ENCODE peak calls at places on chromosomes 1 and 21, in six cellular contexts. One of them, this sample, is unnamed.

GRCh38 chr1:41895552-41895951 is 23.2 kb downstream of the HIVEP3 start:
- DNase-seq in GM23338: no peak
- DNase-seq in OCI-LY7: no peak
- DNase-seq in PC-3: peak; percentile 63
- DNase-seq in GM23248: no peak
- DNase-seq in neural progenitor cell: no peak
- DNase-seq in this sample: no peak

GRCh38 chr1:44515416-44515815 is 110.4 kb downstream of the RNF220 start:
- DNase-seq in OCI-LY7: no peak
- DNase-seq in GM23248: peak; percentile 66
- DNase-seq in neural progenitor cell: no peak
- DNase-seq in GM23338: no peak
- DNase-seq in PC-3: peak; percentile 93
- DNase-seq in this sample: no peak

GRCh38 chr1:191865479-191865878 is 292.8 kb upstream of the RGS18 start:
- DNase-seq in neural progenitor cell: no peak
- DNase-seq in GM23338: no peak
- DNase-seq in PC-3: no peak
- DNase-seq in GM23248: no peak
- DNase-seq in OCI-LY7: no peak
- DNase-seq in this sample: no peak

GRCh38 chr1:161200992-161201827 is 957 bp upstream of the NDUFS2 start:
- DNase-seq in GM23248: peak; percentile 86
- DNase-seq in neural progenitor cell: no peak
- DNase-seq in PC-3: no peak
- DNase-seq in GM23338: peak; percentile 42
- DNase-seq in OCI-LY7: no peak
- DNase-seq in this sample: no peak

GRCh38 chr21:46229133-46229922 is 754 bp upstream of the LSS start:
- DNase-seq in neural progenitor cell: no peak
- DNase-seq in PC-3: peak; percentile 37
- DNase-seq in GM23248: no peak
- DNase-seq in GM23338: peak; percentile 30
- DNase-seq in OCI-LY7: no peak
- DNase-seq in this sample: peak; percentile 75

GRCh38 chr1:174871886-174872285 is 127.9 kb upstream of the CACYBP start:
- DNase-seq in GM23248: no peak
- DNase-seq in PC-3: peak; percentile 56
- DNase-seq in GM23338: peak; percentile 82
- DNase-seq in OCI-LY7: no peak
- DNase-seq in neural progenitor cell: no peak
- DNase-seq in this sample: no peak

GRCh38 chr1:100971021-100971420 is 54.6 kb downstream of the DPH5 start:
- DNase-seq in GM23338: no peak
- DNase-seq in neural progenitor cell: peak; percentile 9
- DNase-seq in PC-3: no peak
- DNase-seq in OCI-LY7: no peak
- DNase-seq in GM23248: no peak
- DNase-seq in this sample: no peak

GRCh38 chr21:35428489-35428888 is 379.4 kb upstream of the RUNX1 start:
- DNase-seq in GM23248: peak; percentile 48
- DNase-seq in PC-3: no peak
- DNase-seq in neural progenitor cell: peak; percentile 52
- DNase-seq in GM23338: peak; percentile 16
- DNase-seq in OCI-LY7: no peak
- DNase-seq in this sample: no peak

GRCh38 chr1:1665815-1666251 is 7.0 kb upstream of the CDK11B start:
- DNase-seq in GM23248: peak; percentile 21
- DNase-seq in neural progenitor cell: peak; percentile 60
- DNase-seq in GM23338: peak; percentile 47
- DNase-seq in OCI-LY7: peak; percentile 14
- DNase-seq in PC-3: no peak
- DNase-seq in this sample: no peak
- TF ChIP-seq EZH2phosphoT487 in GM23248: no peak
- TF ChIP-seq EZH2phosphoT487 in neural progenitor cell: no peak
- TF ChIP-seq EZH2phosphoT487 in GM23338: no peak
- TF ChIP-seq EZH2phosphoT487 in OCI-LY7: no peak
- TF ChIP-seq EZH2phosphoT487 in PC-3: no peak
- TF ChIP-seq EZH2phosphoT487 in this sample: no peak

GRCh38 chr21:30256100-30256499 is 26.6 kb downstream of the KRTAP24-1 start:
- DNase-seq in GM23338: no peak
- DNase-seq in PC-3: peak; percentile 50
- DNase-seq in OCI-LY7: no peak
- DNase-seq in GM23248: no peak
- DNase-seq in neural progenitor cell: no peak
- DNase-seq in this sample: no peak
- H3K27ac ChIP-seq in GM23338: no peak overlapping the region
- H3K27ac ChIP-seq in PC-3: peak overlapping the region; percentile 45
- H3K27ac ChIP-seq in OCI-LY7: no peak overlapping the region
- H3K27ac ChIP-seq in GM23248: no peak overlapping the region
- H3K27ac ChIP-seq in neural progenitor cell: no peak overlapping the region
- H3K27ac ChIP-seq in this sample: no peak overlapping the region

GRCh38 chr1:223223091-223223995 is 80.3 kb upstream of the TLR5 start:
- DNase-seq in GM23338: no peak
- DNase-seq in GM23248: no peak
- DNase-seq in neural progenitor cell: no peak
- DNase-seq in PC-3: no peak
- DNase-seq in OCI-LY7: no peak
- DNase-seq in this sample: no peak
- TF ChIP-seq EZH2phosphoT487 in GM23338: no peak
- TF ChIP-seq EZH2phosphoT487 in GM23248: no peak
- TF ChIP-seq EZH2phosphoT487 in neural progenitor cell: no peak
- TF ChIP-seq EZH2phosphoT487 in PC-3: no peak
- TF ChIP-seq EZH2phosphoT487 in OCI-LY7: no peak
- TF ChIP-seq EZH2phosphoT487 in this sample: no peak

GRCh38 chr1:108504447-108504846 is 54.3 kb downstream of the NBPF6 start:
- DNase-seq in neural progenitor cell: no peak
- DNase-seq in PC-3: no peak
- DNase-seq in GM23248: no peak
- DNase-seq in OCI-LY7: no peak
- DNase-seq in GM23338: no peak
- DNase-seq in this sample: no peak

GRCh38 chr1:108502138-108502537 is 52.0 kb downstream of the NBPF6 start:
- DNase-seq in PC-3: no peak
- DNase-seq in GM23248: no peak
- DNase-seq in neural progenitor cell: no peak
- DNase-seq in GM23338: peak; percentile 33
- DNase-seq in OCI-LY7: no peak
- DNase-seq in this sample: no peak

GRCh38 chr1:108505766-108506075 is 54.2 kb upstream of the EEIG2 start:
- DNase-seq in GM23248: no peak
- DNase-seq in OCI-LY7: no peak
- DNase-seq in neural progenitor cell: no peak
- DNase-seq in GM23338: no peak
- DNase-seq in PC-3: no peak
- DNase-seq in this sample: no peak

GRCh38 chr1:108502624-108503023 is 52.5 kb downstream of the NBPF6 start:
- DNase-seq in PC-3: peak; percentile 72
- DNase-seq in GM23248: peak; percentile 77
- DNase-seq in GM23338: no peak
- DNase-seq in neural progenitor cell: no peak
- DNase-seq in OCI-LY7: no peak
- DNase-seq in this sample: no peak

GRCh38 chr1:108503062-108503740 is 53.1 kb downstream of the NBPF6 start:
- DNase-seq in PC-3: peak; percentile 79
- DNase-seq in GM23338: peak; percentile 79
- DNase-seq in GM23248: peak; percentile 77
- DNase-seq in OCI-LY7: no peak
- DNase-seq in neural progenitor cell: peak; percentile 12
- DNase-seq in this sample: no peak
- H3K27ac ChIP-seq in PC-3: no peak overlapping the region
- H3K27ac ChIP-seq in GM23338: peak overlapping the region; percentile 78
- H3K27ac ChIP-seq in GM23248: peak overlapping the region; percentile 70
- H3K27ac ChIP-seq in OCI-LY7: no peak overlapping the region
- H3K27ac ChIP-seq in neural progenitor cell: no peak overlapping the region
- H3K27ac ChIP-seq in this sample: no peak overlapping the region

DNA sequence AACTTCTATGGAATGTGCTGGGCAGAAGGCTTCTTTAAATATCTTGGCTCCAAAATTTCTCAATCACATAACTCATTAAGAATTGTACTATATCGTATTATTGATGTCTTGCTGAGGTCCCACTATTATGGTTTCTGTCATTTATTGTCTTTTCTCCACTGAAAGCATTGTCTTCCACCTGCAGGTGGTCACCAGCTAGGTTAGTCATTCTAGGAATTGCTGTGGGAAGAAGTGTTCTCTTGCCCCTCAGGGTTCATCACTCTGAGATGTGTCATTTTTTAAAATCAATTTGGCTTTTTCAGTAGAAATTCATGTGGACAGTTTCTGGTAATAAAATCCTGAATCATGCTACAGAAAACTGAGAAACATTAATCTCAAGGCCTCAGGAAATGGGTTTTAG is 66.1 kb downstream of the NCAM2 start:
- DNase-seq in GM23248: no peak
- DNase-seq in GM23338: no peak
- DNase-seq in neural progenitor cell: no peak
- DNase-seq in PC-3: no peak
- DNase-seq in OCI-LY7: no peak
- DNase-seq in this sample: no peak
- TF ChIP-seq EZH2phosphoT487 in GM23248: no peak
- TF ChIP-seq EZH2phosphoT487 in GM23338: no peak
- TF ChIP-seq EZH2phosphoT487 in neural progenitor cell: no peak
- TF ChIP-seq EZH2phosphoT487 in PC-3: no peak
- TF ChIP-seq EZH2phosphoT487 in OCI-LY7: no peak
- TF ChIP-seq EZH2phosphoT487 in this sample: no peak

DNA sequence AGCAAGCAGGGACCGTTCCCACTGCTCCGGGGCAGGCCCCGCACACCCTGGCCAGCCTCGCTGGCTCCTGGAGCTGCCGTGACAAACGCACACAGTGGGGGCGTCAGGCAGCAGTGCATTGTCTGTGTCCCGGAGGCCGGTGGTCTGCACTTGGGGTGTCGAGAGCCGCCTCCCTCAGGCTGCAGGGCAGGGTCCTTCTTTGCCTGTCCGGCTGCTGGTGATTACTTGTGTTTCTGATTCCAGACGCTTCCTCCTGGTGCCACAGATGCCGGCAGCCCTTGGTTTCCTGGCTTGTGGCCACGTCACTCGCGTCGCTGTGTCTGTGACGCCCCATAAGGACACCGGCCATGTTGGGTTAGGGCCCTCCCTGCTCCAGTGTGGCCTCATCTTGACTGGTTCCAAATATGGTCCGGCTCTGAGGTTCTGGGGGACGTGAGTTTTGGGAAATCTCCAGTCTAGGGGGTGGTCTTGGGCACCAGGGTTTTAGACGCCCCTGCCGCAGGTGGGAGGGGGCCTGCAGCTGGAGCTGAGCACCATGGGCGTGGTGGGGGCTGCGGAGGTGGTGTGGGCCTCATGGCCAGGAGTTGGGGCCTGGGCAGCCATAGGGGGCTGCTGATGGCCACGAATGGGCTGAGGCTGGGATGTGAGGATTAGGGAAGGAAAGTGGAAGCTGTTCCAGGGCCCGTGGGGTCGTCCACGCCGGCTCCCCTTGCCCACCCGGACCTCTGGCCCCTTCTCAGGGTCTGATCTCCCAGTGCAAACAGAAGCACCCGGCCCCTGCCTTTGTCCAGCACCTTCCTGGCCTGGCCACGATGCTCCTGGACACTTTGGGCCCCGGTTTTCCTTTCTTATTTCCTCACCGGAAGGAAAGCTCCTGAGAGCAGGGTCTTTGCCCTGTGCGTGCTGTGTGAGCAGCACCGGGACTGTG is 41.0 kb downstream of the SLX9 start:
- DNase-seq in GM23338: no peak
- DNase-seq in OCI-LY7: no peak
- DNase-seq in GM23248: no peak
- DNase-seq in neural progenitor cell: no peak
- DNase-seq in PC-3: no peak
- DNase-seq in this sample: no peak
- H3K27ac ChIP-seq in GM23338: peak overlapping the region; percentile 26
- H3K27ac ChIP-seq in OCI-LY7: no peak overlapping the region
- H3K27ac ChIP-seq in GM23248: no peak overlapping the region
- H3K27ac ChIP-seq in neural progenitor cell: peak overlapping the region; percentile 29
- H3K27ac ChIP-seq in PC-3: no peak overlapping the region
- H3K27ac ChIP-seq in this sample: no peak overlapping the region

DNA sequence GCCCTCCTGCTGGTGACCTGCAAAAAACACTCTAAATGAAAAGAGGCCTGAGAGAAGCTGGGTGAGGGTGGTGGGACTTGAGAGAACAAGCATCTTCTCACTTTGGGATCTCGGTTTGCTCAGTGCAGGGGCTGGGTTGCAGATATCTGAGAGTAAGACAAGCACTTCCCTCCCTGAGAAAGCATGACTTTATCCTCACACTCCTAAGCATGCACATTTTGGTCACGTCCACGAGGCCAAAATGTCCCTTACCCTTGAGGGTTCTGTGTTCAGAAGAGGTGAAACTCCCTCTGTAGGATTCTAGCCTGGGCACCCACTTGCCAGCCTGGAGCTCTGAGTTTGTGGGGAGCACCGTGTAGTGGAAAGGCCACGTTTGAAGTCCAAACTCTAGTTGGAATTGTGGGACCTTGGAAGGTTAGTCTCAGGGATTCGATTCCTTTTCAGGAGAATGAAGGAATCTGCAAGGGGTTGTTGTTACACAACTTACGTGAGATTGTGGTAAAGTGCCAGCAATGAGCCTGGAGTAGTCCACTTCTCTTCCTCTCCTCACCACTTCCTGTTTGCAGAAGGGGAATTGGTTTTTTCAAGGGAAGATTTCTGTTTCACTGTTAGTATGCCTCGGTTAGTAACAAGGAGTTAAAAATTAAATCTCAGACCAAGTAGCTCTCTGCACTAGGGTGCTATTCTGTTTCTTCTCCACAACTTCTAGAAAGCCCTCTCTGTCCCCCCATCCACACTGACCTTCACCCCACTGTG is 3.0 kb downstream of the FCAMR start:
- DNase-seq in OCI-LY7: no peak
- DNase-seq in neural progenitor cell: no peak
- DNase-seq in PC-3: peak; percentile 59
- DNase-seq in GM23338: no peak
- DNase-seq in GM23248: peak; percentile 30
- DNase-seq in this sample: no peak
- TF ChIP-seq EZH2phosphoT487 in OCI-LY7: no peak
- TF ChIP-seq EZH2phosphoT487 in neural progenitor cell: no peak
- TF ChIP-seq EZH2phosphoT487 in PC-3: no peak
- TF ChIP-seq EZH2phosphoT487 in GM23338: no peak
- TF ChIP-seq EZH2phosphoT487 in GM23248: no peak
- TF ChIP-seq EZH2phosphoT487 in this sample: no peak

This sample was measured in hepatocyte.